ENCODE peak calls at places on chromosomes 5 and 9, in five cellular contexts. A is globus pallidus, Q is T-helper 1 cell, H is PC-9, X is EH. G is an unnamed sample.

GRCh38 chr5:129973716-129974426 is 69.6 kb downstream of the CHSY3 start:
- DNase-seq in Q (no peak), X (peak), A (no peak), H (no peak), G (no peak)

GRCh38 chr5:2802693-2803365 is 51.4 kb upstream of the IRX2 start:
- DNase-seq in H (no peak), X (no peak), Q (no peak), A (no peak), G (no peak)

GRCh38 chr9:133958756-133959155 is 33.4 kb downstream of the VAV2 start:
- DNase-seq in X (no peak), Q (no peak), H (peak), A (no peak), G (no peak)

GRCh38 chr5:113167985-113168384 is 191.4 kb downstream of the DCP2 start:
- DNase-seq in H (no peak), X (no peak), A (no peak), Q (no peak), G (no peak)

GRCh38 chr5:119360905-119361605 is 5.2 kb downstream of the TNFAIP8 start:
- DNase-seq in H (no peak), Q (no peak), A (no peak), X (peak), G (no peak)

GRCh38 chr9:1916676-1917075 is 98.5 kb upstream of the SMARCA2 start:
- DNase-seq in X (no peak), Q (no peak), H (no peak), A (no peak), G (no peak)

GRCh38 chr5:2701592-2701991 is 49.9 kb downstream of the IRX2 start:
- DNase-seq in A (no peak), Q (no peak), H (no peak), X (no peak), G (no peak)

GRCh38 chr5:170660531-170660930 is 123.0 kb upstream of the GABRP start:
- DNase-seq in H (no peak), Q (no peak), A (no peak), X (no peak), G (no peak)

GRCh38 chr5:75012748-75013147 is 39.6 kb downstream of the GCNT4 start:
- DNase-seq in X (no peak), H (no peak), A (no peak), Q (no peak), G (no peak)

GRCh38 chr5:105688227-105688807 is 1982.4 kb downstream of the EFNA5 start:
- DNase-seq in A (no peak), H (no peak), Q (no peak), X (no peak), G (no peak)

GRCh38 chr5:144944936-144945335 is 774.3 kb downstream of the KCTD16 start:
- DNase-seq in A (no peak), Q (no peak), X (peak), H (no peak), G (no peak)

GRCh38 chr5:109281136-109281690 is 128.6 kb downstream of the PJA2 start:
- DNase-seq in A (no peak), Q (no peak), H (peak), X (no peak), G (no peak)

GRCh38 chr9:32413424-32413823 is 29.0 kb downstream of the ACO1 start:
- DNase-seq in Q (no peak), X (peak), H (no peak), A (no peak), G (no peak)

GRCh38 chr5:137575847-137576246 is 76.7 kb upstream of the SPOCK1 start:
- DNase-seq in A (no peak), H (no peak), Q (no peak), X (peak), G (no peak)

GRCh38 chr5:150022163-150022540 is 21.6 kb downstream of the HMGXB3 start:
- DNase-seq in Q (no peak), X (peak), A (no peak), H (peak), G (no peak)

GRCh38 chr5:176560364-176560763 is 11.2 kb downstream of the CDHR2 start:
- DNase-seq in A (no peak), Q (no peak), X (no peak), H (no peak), G (no peak)

GRCh38 chr5:21687621-21688020 is 1165.5 kb downstream of the CDH12 start:
- DNase-seq in A (no peak), Q (no peak), H (no peak), X (no peak), G (no peak)

GRCh38 chr5:107869459-107870115 is 198.8 kb upstream of the EFNA5 start:
- DNase-seq in A (no peak), Q (no peak), H (peak), X (peak), G (no peak)

GRCh38 chr9:7879551-7880245 is 80.1 kb upstream of the DMAC1 start:
- DNase-seq in A (no peak), H (no peak), X (no peak), Q (peak), G (no peak)

GRCh38 chr5:57276353-57276752 is 102.5 kb downstream of the GPBP1 start:
- DNase-seq in Q (no peak), A (no peak), X (no peak), H (no peak), G (no peak)

GRCh38 chr5:55535199-55535905 is 588 bp upstream of the PLPP1 start:
- DNase-seq in X (no peak), H (no peak), A (no peak), Q (no peak), G (no peak)

GRCh38 chr9:105308448-105309412 is 64.3 kb downstream of the SLC44A1 start:
- DNase-seq in Q (no peak), X (no peak), A (no peak), H (no peak), G (no peak)

GRCh38 chr5:172731286-172732073 is 39.5 kb downstream of the DUSP1 start:
- DNase-seq in H (peak), A (no peak), Q (no peak), X (peak), G (no peak)

GRCh38 chr5:74061292-74061691 is 435.3 kb downstream of the ARHGEF28 start:
- DNase-seq in Q (no peak), X (no peak), H (no peak), A (no peak), G (no peak)

GRCh38 chr5:43773032-43773830 is 170.3 kb downstream of the NNT start:
- DNase-seq in H (no peak), X (peak), Q (peak), A (no peak), G (no peak)

GRCh38 chr5:137843676-137844284 is 23.9 kb upstream of the MYOT start:
- DNase-seq in Q (no peak), A (no peak), H (no peak), X (no peak), G (no peak)

GRCh38 chr5:90807483-90807882 is 248.9 kb downstream of the ADGRV1 start:
- DNase-seq in A (no peak), Q (no peak), H (no peak), X (no peak), G (no peak)

GRCh38 chr9:8917978-8918739 is 1118.6 kb upstream of the DMAC1 start:
- DNase-seq in X (no peak), Q (no peak), H (no peak), A (no peak), G (no peak)

GRCh38 chr5:133257977-133258376 is 206.2 kb downstream of the HSPA4 start:
- DNase-seq in X (no peak), A (no peak), H (no peak), Q (no peak), G (no peak)

GRCh38 chr9:87390361-87390760 is 107.3 kb upstream of the DAPK1 start:
- DNase-seq in Q (no peak), X (no peak), H (no peak), A (no peak), G (no peak)

GRCh38 chr9:626591-626990 is 214.9 kb upstream of the DMRT1 start:
- DNase-seq in X (no peak), Q (no peak), H (no peak), A (no peak), G (no peak)

GRCh38 chr5:179276838-179277395 is 68.3 kb downstream of the ADAMTS2 start:
- DNase-seq in Q (no peak), X (peak), A (no peak), H (no peak), G (no peak)

GRCh38 chr5:113759505-113760145 is 246.1 kb downstream of the YTHDC2 start:
- DNase-seq in A (no peak), H (no peak), Q (no peak), X (no peak), G (no peak)

GRCh38 chr9:100170556-100170955 is 71.5 kb downstream of the INVS start:
- DNase-seq in H (no peak), Q (no peak), A (no peak), X (peak), G (no peak)

GRCh38 chr5:146359836-146360235 is 21.2 kb downstream of the POU4F3 start:
- DNase-seq in A (no peak), H (no peak), X (no peak), Q (no peak), G (no peak)

GRCh38 chr9:114434878-114435311 is 47.1 kb upstream of the AKNA start:
- DNase-seq in H (peak), A (peak), X (peak), Q (no peak), G (no peak)

G was measured in heart left ventricle.